ENCODE peak calls at places on chromosomes 13 and 19, in four cellular contexts. Q is RKO; I is astrocyte; L is activated CD8-positive, alpha-beta T cell treated with anti-CD3 and anti-CD28 coated beads, Interleukin-2, amount 10 ng/mL, durations not matched to agents 7 days and 5 days. H is an unnamed sample.

GRCh38 chr19:4503224-4504170 is 14.8 kb downstream of the PLIN4 start:
- DNase-seq in Q (no peak), I (no peak), L (no peak), H (no peak)

GRCh38 chr13:107208889-107209288 is 641.0 kb upstream of the ARGLU1 start:
- DNase-seq in Q (no peak), I (no peak), L (no peak), H (no peak)

GRCh38 chr13:51675385-51675784 is 91.1 kb downstream of the WDFY2 start:
- DNase-seq in Q (no peak), I (no peak), L (no peak), H (no peak)

GRCh38 chr13:113458218-113459065 is 5.2 kb upstream of the ADPRHL1 start:
- DNase-seq in Q (no peak), I (peak; percentile 22), L (no peak), H (no peak)

GRCh38 chr19:53010494-53010893 is 3.2 kb upstream of the ERVV-1 start:
- DNase-seq in Q (no peak), I (no peak), L (no peak), H (no peak)

GRCh38 chr19:49664171-49665070 is 1.2 kb downstream of the IRF3 start:
- DNase-seq in Q (peak; percentile 85), I (peak; percentile 42), L (peak; percentile 93), H (peak; percentile 66)

GRCh38 chr13:83372786-83373185 is 509.5 kb downstream of the SLITRK1 start:
- DNase-seq in Q (no peak), I (no peak), L (no peak), H (no peak)

GRCh38 chr19:14775855-14776254 is 2.5 kb downstream of the ADGRE2 start:
- DNase-seq in Q (no peak), I (no peak), L (no peak), H (no peak)

GRCh38 chr13:62251734-62252133 is 836.1 kb upstream of the PCDH20 start:
- DNase-seq in Q (no peak), I (no peak), L (no peak), H (no peak)

GRCh38 chr13:40344270-40345148 is 321.9 kb downstream of the FOXO1 start:
- DNase-seq in Q (no peak), I (peak; percentile 46), L (no peak), H (peak; percentile 83)

GRCh38 chr13:79637086-79637763 is 156.3 kb downstream of the NDFIP2 start:
- DNase-seq in Q (no peak), I (peak; percentile 11), L (no peak), H (no peak)

GRCh38 chr19:55504252-55504603 is 16.0 kb downstream of the SSC5D start:
- DNase-seq in Q (no peak), I (no peak), L (no peak), H (no peak)

GRCh38 chr19:13588953-13589833 is 82.9 kb upstream of the CACNA1A start:
- DNase-seq in Q (peak; percentile 67), I (no peak), L (peak; percentile 85), H (peak; percentile 4)

GRCh38 chr13:27120811-27121210 is 50.8 kb downstream of the USP12 start:
- DNase-seq in Q (no peak), I (peak; percentile 29), L (no peak), H (no peak)

GRCh38 chr19:31568724-31569123 is 219.5 kb upstream of the TSHZ3 start:
- DNase-seq in Q (no peak), I (no peak), L (no peak), H (no peak)

GRCh38 chr19:913080-913748 is at the start of gene R3HDM4:
- DNase-seq in Q (peak; percentile 63), I (no peak), L (peak; percentile 84), H (no peak)

GRCh38 chr19:8257052-8257443 is 47.9 kb downstream of the CERS4 start:
- DNase-seq in Q (no peak), I (no peak), L (no peak), H (no peak)

GRCh38 chr19:1470864-1471513 is 8.0 kb downstream of the C19orf25 start:
- DNase-seq in Q (peak; percentile 87), I (no peak), L (no peak), H (no peak)

GRCh38 chr13:72205773-72206172 is 338.8 kb upstream of the DACH1 start:
- DNase-seq in Q (no peak), I (peak; percentile 82), L (no peak), H (peak; percentile 60)

GRCh38 chr13:113209880-113210421 is 538 bp downstream of the CUL4A start:
- DNase-seq in Q (peak; percentile 79), I (peak; percentile 37), L (peak; percentile 81), H (peak; percentile 46)

GRCh38 chr19:17659996-17660395 is 28.2 kb downstream of the UNC13A start:
- DNase-seq in Q (no peak), I (no peak), L (no peak), H (no peak)

GRCh38 chr19:48417436-48417835 is 24.0 kb downstream of the GRIN2D start:
- DNase-seq in Q (no peak), I (no peak), L (no peak), H (no peak)

GRCh38 chr19:2148482-2149135 is 2.8 kb downstream of the AP3D1 start:
- DNase-seq in Q (no peak), I (no peak), L (no peak), H (no peak)

GRCh38 chr13:73215807-73216206 is 157.0 kb downstream of the KLF5 start:
- DNase-seq in Q (no peak), I (peak; percentile 87), L (no peak), H (peak; percentile 78)